ENCODE peak calls at places on chromosomes 5 and 9, in ten cellular contexts. F is cardiac muscle cell, D is HepG2, E is stomach, N is heart left ventricle, O is ascending aorta, V is psoas muscle, Y is left lung, R is A549, M is body of pancreas. P is an unnamed sample.

GRCh38 chr9:133735894-133736293 is 2.3 kb downstream of the SARDH start:
- DNase-seq in F (no peak), Y (no peak), E (peak), M (no peak), O (no peak), R (no peak), V (no peak), N (no peak), D (no peak), P (no peak)

GRCh38 chr5:155082401-155082800 is 68.8 kb downstream of the KIF4B start:
- DNase-seq in E (no peak), F (no peak), D (no peak), M (no peak), N (no peak), O (no peak), V (no peak), Y (no peak), R (peak), P (peak)

GRCh38 chr9:125296843-125297372 is 35.3 kb downstream of the GAPVD1 start:
- DNase-seq in N (no peak), V (no peak), O (no peak), E (peak), R (peak), M (peak), Y (no peak), D (peak), F (no peak), P (no peak)

GRCh38 chr9:126722252-126722921 is 82.5 kb upstream of the ZBTB43 start:
- DNase-seq in R (peak), E (peak), Y (peak), M (peak), O (no peak), N (peak), V (peak), F (peak), D (no peak), P (peak)

GRCh38 chr9:15849871-15850270 is 297.0 kb downstream of the CCDC171 start:
- DNase-seq in M (no peak), R (no peak), F (no peak), E (no peak), D (no peak), O (no peak), Y (no peak), V (no peak), N (no peak), P (no peak)

GRCh38 chr9:6605202-6605601 is 40.3 kb downstream of the GLDC start:
- DNase-seq in M (no peak), D (no peak), R (no peak), Y (no peak), F (no peak), O (no peak), E (no peak), V (no peak), N (no peak), P (no peak)

GRCh38 chr9:105150991-105151685 is 93.3 kb upstream of the SLC44A1 start:
- DNase-seq in N (no peak), Y (no peak), V (no peak), M (no peak), F (no peak), O (no peak), E (no peak), D (no peak), R (peak), P (peak)

GRCh38 chr5:136511046-136511445 is 145.7 kb upstream of the TRPC7 start:
- DNase-seq in D (no peak), R (no peak), M (no peak), O (no peak), E (no peak), F (no peak), Y (no peak), N (no peak), V (no peak), P (peak)

GRCh38 chr5:151072234-151073025 is 8.4 kb downstream of the TNIP1 start:
- DNase-seq in V (no peak), N (peak), M (no peak), F (no peak), Y (no peak), O (no peak), E (no peak), D (no peak), R (peak), P (peak)

GRCh38 chr5:57550132-57550531 is 67.5 kb upstream of the ACTBL2 start:
- DNase-seq in N (no peak), R (no peak), M (no peak), D (no peak), Y (peak), E (no peak), V (no peak), O (no peak), F (no peak), P (no peak)

GRCh38 chr5:131264453-131265200 is 774 bp downstream of the CDC42SE2 start:
- DNase-seq in V (peak), O (no peak), Y (peak), F (peak), R (peak), D (no peak), N (peak), E (peak), M (peak), P (peak)

GRCh38 chr5:148697177-148697820 is 43.0 kb upstream of the HTR4 start:
- DNase-seq in F (no peak), Y (no peak), E (no peak), R (no peak), M (no peak), V (no peak), D (no peak), N (no peak), O (no peak), P (peak)

GRCh38 chr9:94672811-94673487 is 33.6 kb upstream of the FBP1 start:
- DNase-seq in N (no peak), R (peak), F (no peak), E (no peak), Y (no peak), D (no peak), O (no peak), V (no peak), M (no peak), P (peak)

GRCh38 chr5:175745212-175745611 is 87.3 kb downstream of the HRH2 start:
- DNase-seq in F (no peak), M (no peak), V (no peak), N (no peak), Y (no peak), O (no peak), D (peak), E (no peak), R (peak), P (no peak)

GRCh38 chr5:74281191-74281590 is 359.3 kb downstream of the ENC1 start:
- DNase-seq in E (no peak), F (no peak), M (no peak), N (no peak), Y (no peak), R (no peak), V (no peak), O (no peak), D (no peak), P (peak)

DNA sequence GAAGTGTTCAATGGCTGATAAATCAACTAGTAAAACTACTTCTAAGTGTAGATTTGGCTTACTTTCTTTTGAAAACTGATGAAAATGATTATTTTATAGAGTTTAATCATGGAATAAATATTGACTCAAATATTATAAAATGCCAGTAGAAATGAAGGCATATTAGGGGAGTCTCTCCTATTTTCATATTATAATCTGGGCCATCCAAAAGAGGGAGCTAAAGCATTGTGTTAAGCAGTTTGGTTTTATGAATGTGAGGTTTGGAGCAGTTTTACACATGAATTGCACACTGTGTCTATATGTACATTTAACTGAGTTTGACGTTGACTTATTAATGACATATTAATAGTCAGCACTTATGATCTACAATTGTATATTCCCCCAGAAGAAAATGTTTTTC is 17.4 kb downstream of the CDH9 start:
- DNase-seq in E (no peak), N (no peak), V (no peak), Y (no peak), D (peak), O (no peak), F (peak), M (no peak), R (peak), P (peak)
- TF ChIP-seq CTCF in E (no peak), N (no peak), V (peak), Y (no peak), D (peak), O (no peak), F (peak), M (no peak), R (peak), P (peak)

DNA sequence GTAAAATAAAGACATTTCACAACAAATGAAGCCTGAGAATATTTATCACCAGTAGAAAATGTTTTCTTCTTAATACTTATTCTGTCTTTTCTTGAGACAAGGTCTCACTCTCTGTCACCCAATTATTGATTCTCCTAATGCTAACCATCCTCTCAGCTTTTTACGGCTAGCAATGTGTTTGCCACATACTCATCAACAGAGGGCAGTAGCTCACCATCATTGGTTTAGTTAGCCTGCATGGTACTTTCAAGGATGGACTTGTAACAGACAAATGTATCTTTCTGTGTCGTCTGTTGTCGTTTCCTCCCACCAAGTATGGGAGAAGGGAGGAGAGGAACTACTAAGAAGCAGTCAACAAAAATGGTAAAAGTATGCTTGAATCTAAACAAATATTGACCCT is 5.9 kb upstream of the ACO1 start:
- DNase-seq in O (no peak), V (no peak), N (no peak), R (peak), Y (no peak), M (peak), F (peak), E (no peak), D (peak), P (peak)
- H3K4me3 ChIP-seq in O (no peak), V (no peak), N (no peak), R (no peak), Y (no peak), M (no peak), F (no peak), E (no peak), D (no peak), P (no peak)

DNA sequence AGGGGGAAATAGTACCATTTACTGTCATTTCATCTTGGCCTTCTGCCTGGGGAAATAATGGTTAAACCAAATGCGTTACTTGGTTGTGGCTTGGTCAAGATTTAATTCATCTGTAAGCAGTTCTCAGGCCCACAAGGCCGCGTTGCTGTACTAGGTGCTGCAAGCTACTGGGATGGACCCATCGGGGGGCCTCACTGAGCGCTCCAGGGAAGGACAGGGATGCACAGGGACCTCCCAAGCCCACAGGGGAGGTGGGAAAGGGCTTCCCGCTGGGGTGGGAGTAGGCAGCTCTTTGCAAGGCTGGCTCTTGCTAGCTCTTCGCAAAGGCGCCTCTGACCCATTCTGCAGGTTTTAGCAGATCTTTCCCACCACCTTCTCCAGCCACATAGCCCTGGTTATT is 8.0 kb downstream of the GFPT2 start:
- DNase-seq in N (no peak), Y (peak), V (no peak), E (no peak), M (no peak), O (no peak), F (no peak), D (no peak), R (no peak), P (no peak)
- TF ChIP-seq CTCF in N (no peak), Y (no peak), V (no peak), E (no peak), M (no peak), O (no peak), F (no peak), D (no peak), R (no peak), P (no peak)

DNA sequence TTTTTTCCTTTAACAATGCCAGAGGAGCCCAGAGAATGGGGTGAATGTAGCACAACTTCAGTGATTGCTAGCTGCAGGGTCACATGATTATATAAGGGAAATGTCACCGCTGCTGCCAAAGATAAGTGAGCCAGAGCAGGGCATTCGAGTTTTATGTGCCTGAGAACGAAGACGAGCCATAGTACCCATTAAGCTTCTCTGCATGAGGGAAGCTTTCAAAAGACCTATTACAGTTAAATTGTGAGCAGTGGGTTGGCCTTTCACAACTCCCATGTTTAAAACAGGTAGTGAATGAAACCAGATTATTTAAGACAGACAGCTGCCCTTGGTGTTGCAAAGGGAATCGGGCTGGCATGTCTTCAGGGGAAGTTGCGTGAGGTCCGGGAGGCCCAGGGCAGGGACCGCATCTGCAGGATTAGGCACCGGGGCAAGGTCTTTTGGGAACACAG is 82.4 kb upstream of the TNFAIP8 start:
- DNase-seq in N (peak), Y (peak), M (no peak), F (no peak), V (peak), O (no peak), E (no peak), D (no peak), R (no peak), P (no peak)
- H3K4me3 ChIP-seq in N (no peak), Y (no peak), M (no peak), F (no peak), V (no peak), O (peak), E (no peak), D (no peak), R (no peak), P (no peak)

GRCh38 chr5:180126716-180127681 is 55.4 kb upstream of the RNF130 start:
- DNase-seq in M (no peak), D (no peak), Y (peak), R (peak), N (no peak), V (no peak), F (peak), O (no peak), E (peak), P (no peak)
- TF ChIP-seq CTCF in M (peak), D (peak), Y (peak), R (peak), N (peak), V (peak), F (peak), O (peak), E (peak), P (peak)

DNA sequence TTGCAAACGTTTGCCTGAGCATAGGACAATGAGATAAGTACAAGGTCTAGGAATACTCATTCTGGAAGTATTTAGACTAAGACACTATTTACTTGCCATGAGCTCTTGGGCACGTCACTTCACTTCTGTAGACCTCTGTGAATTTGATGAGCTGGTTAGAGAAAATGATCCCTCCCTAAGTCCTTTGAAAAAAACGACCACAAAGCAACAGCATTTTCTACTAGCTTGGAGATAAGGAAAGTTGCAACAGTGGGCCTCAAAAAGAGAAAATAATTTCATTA is 1.9 kb downstream of the LURAP1L start:
- DNase-seq in R (no peak), Y (no peak), O (no peak), E (no peak), M (no peak), V (no peak), F (no peak), D (no peak), N (no peak), P (peak)
- H3K4me3 ChIP-seq in R (peak), Y (peak), O (peak), E (peak), M (peak), V (peak), F (peak), D (peak), N (peak), P (peak)

GRCh38 chr5:89991592-89991991 is 418.0 kb downstream of the CETN3 start:
- DNase-seq in N (no peak), F (no peak), D (no peak), E (no peak), V (no peak), R (no peak), O (no peak), Y (no peak), M (no peak), P (no peak)
- TF ChIP-seq CTCF in N (no peak), F (no peak), D (no peak), E (no peak), V (no peak), R (no peak), O (no peak), Y (no peak), M (no peak), P (no peak)

GRCh38 chr9:89179535-89179919 is 909 bp upstream of the SHC3 start:
- DNase-seq in N (no peak), Y (no peak), D (no peak), R (peak), M (no peak), F (peak), V (peak), E (no peak), O (no peak), P (peak)

GRCh38 chr9:89179920-89180667 is 1.5 kb upstream of the SHC3 start:
- DNase-seq in N (peak), M (peak), F (peak), R (peak), Y (peak), O (peak), V (peak), E (peak), D (peak), P (peak)

GRCh38 chr9:89177401-89178161 is 1.0 kb downstream of the SHC3 start:
- DNase-seq in R (no peak), N (no peak), Y (peak), O (no peak), F (peak), V (no peak), E (no peak), D (no peak), M (peak), P (no peak)

GRCh38 chr9:89177021-89177400 is 1.6 kb downstream of the SHC3 start:
- DNase-seq in D (no peak), N (no peak), V (no peak), E (no peak), F (no peak), O (no peak), Y (no peak), M (no peak), R (no peak), P (no peak)

GRCh38 chr9:89178162-89179120 is at the start of gene SHC3:
- DNase-seq in O (no peak), D (no peak), E (no peak), Y (peak), M (no peak), F (peak), V (peak), N (no peak), R (no peak), P (no peak)
- H3K4me3 ChIP-seq in O (peak), D (peak), E (peak), Y (peak), M (peak), F (peak), V (peak), N (peak), R (peak), P (peak)

GRCh38 chr5:149798466-149798865 is 68.4 kb downstream of the PPARGC1B start:
- DNase-seq in V (no peak), N (no peak), R (peak), M (no peak), F (no peak), Y (no peak), O (no peak), E (no peak), D (peak), P (no peak)

GRCh38 chr5:149801307-149801985 is 71.3 kb downstream of the PPARGC1B start:
- DNase-seq in E (no peak), Y (no peak), O (no peak), M (no peak), D (no peak), F (no peak), N (peak), R (no peak), V (no peak), P (no peak)

GRCh38 chr5:149800563-149801103 is 70.5 kb downstream of the PPARGC1B start:
- DNase-seq in O (no peak), F (no peak), N (no peak), M (no peak), D (no peak), R (no peak), V (no peak), Y (no peak), E (no peak), P (no peak)

GRCh38 chr5:149799119-149799623 is 69.1 kb downstream of the PPARGC1B start:
- DNase-seq in O (no peak), D (peak), Y (no peak), V (peak), M (peak), E (peak), N (peak), R (peak), F (no peak), P (peak)

GRCh38 chr5:149799965-149800516 is 69.9 kb downstream of the PPARGC1B start:
- DNase-seq in M (no peak), O (no peak), E (no peak), D (no peak), R (no peak), N (no peak), V (no peak), Y (no peak), F (no peak), P (no peak)
- TF ChIP-seq CTCF in M (no peak), O (no peak), E (no peak), D (no peak), R (no peak), N (no peak), V (no peak), Y (no peak), F (no peak), P (no peak)

P was measured in epithelial cell of esophagus.